ENCODE peak calls at places on chromosomes 4 and X, in seven cellular contexts. X is progenitor cell of endocrine pancreas; M is AG10803; O is iPS-NIHi11; S is activated naive CD4-positive, alpha-beta T cell; N is stimulated activated CD8-positive, alpha-beta memory T cell treated with anti-CD3 and anti-CD28 coated beads, Interleukin-7, amount 100 ng/mL, for 1 hour; D is HuH-7. B is an unnamed sample.

GRCh38 chrX:63746278-63746677 is 38.7 kb downstream of the ARHGEF9 start:
- DNase-seq in X (no peak), M (no peak), O (no peak), S (no peak), N (no peak), D (no peak), B (no peak)

GRCh38 chr4:107853444-107854325 is 29.0 kb downstream of the SGMS2 start:
- DNase-seq in X (no peak), M (peak; percentile 54), O (no peak), S (no peak), N (no peak), D (no peak), B (no peak)

GRCh38 chrX:69079278-69079677 is 86.0 kb downstream of the PJA1 start:
- DNase-seq in X (no peak), M (no peak), O (no peak), S (no peak), N (no peak), D (no peak), B (no peak)

GRCh38 chr4:26192921-26193894 is 127.6 kb upstream of the RBPJ start:
- DNase-seq in X (no peak), M (peak; percentile 27), O (no peak), S (no peak), N (no peak), D (no peak), B (no peak)

GRCh38 chr4:2832309-2832980 is 11.2 kb upstream of the ADD1 start:
- DNase-seq in X (no peak), M (no peak), O (peak; percentile 7), S (no peak), N (no peak), D (no peak), B (no peak)

GRCh38 chr4:118259103-118259502 is 93.7 kb downstream of the PRSS12 start:
- DNase-seq in X (no peak), M (no peak), O (no peak), S (no peak), N (no peak), D (no peak), B (no peak)

GRCh38 chrX:17859609-17860178 is 1.4 kb downstream of the RAI2 start:
- DNase-seq in X (no peak), M (no peak), O (no peak), S (no peak), N (no peak), D (no peak), B (peak; percentile 38)

GRCh38 chr4:152690706-152691651 is 11.2 kb upstream of the TMEM154 start:
- DNase-seq in X (no peak), M (no peak), O (no peak), S (no peak), N (no peak), D (no peak), B (peak; percentile 18)

GRCh38 chr4:39285853-39286252 is 80.3 kb downstream of the RFC1 start:
- DNase-seq in X (no peak), M (no peak), O (no peak), S (no peak), N (no peak), D (no peak), B (no peak)

B was measured in NCI-H526.